ENCODE peak calls at places on chromosomes 4 and X, in five cellular contexts. I, J, V, O and R are unnamed samples.

GRCh38 chrX:19849433-19850190 is 37.8 kb downstream of the SH3KBP1 start:
- DNase-seq in I (no peak), J (no peak), V (no peak), O (no peak), R (no peak)

GRCh38 chrX:11533211-11533651 is 132.5 kb downstream of the ARHGAP6 start:
- DNase-seq in J (no peak), V (no peak), I (peak), O (peak), R (peak)

GRCh38 chr4:127856485-127857447 is 23.9 kb upstream of the PLK4 start:
- DNase-seq in V (no peak), I (no peak), O (no peak), J (no peak), R (peak)

GRCh38 chr4:183355405-183355804 is 33.2 kb upstream of the CLDN24 start:
- DNase-seq in I (no peak), O (peak), V (no peak), J (no peak), R (peak)

GRCh38 chrX:130066975-130067615 is 43.2 kb downstream of the ELF4 start:
- DNase-seq in J (no peak), O (no peak), I (no peak), V (no peak), R (no peak)

GRCh38 chr4:138916763-138917162 is 98.8 kb upstream of the NOCT start:
- DNase-seq in V (no peak), O (no peak), J (no peak), I (no peak), R (no peak)

GRCh38 chr4:95061220-95061619 is 303.5 kb downstream of the BMPR1B start:
- DNase-seq in I (no peak), J (no peak), O (no peak), V (no peak), R (no peak)

GRCh38 chr4:13833171-13833804 is 205.8 kb upstream of the BOD1L1 start:
- DNase-seq in O (no peak), V (no peak), I (no peak), J (no peak), R (no peak)

GRCh38 chrX:1450381-1451161 is 2.1 kb downstream of the ASMTL start:
- DNase-seq in I (no peak), V (no peak), J (no peak), O (no peak), R (no peak)

GRCh38 chrX:101229155-101229554 is 9.6 kb downstream of the DRP2 start:
- DNase-seq in O (peak), V (no peak), J (no peak), I (no peak), R (no peak)